ENCODE peak calls at places on chromosomes 3 and 15, in seven cellular contexts. K is GM04503; N is T-cell; M is neural crest cell; F is OCI-LY7; Y is stimulated activated naive B cell treated with anti-CD40 and anti-IgM and Interleukin-4, amounts not matched to agents 10 μg/mL and 1 μg/mL and 100 μg/mL, for 72 hours; S is HTR-8/SVneo. L is an unnamed sample.

GRCh38 chr3:58414538-58415197 is 19.0 kb downstream of the PDHB start:
- DNase-seq in K (no peak), N (peak; percentile 25), M (peak; percentile 53), F (peak; percentile 76), Y (peak; percentile 25), S (peak; percentile 68), L (peak; percentile 65)

GRCh38 chr3:43759297-43759782 is 68.6 kb downstream of the ABHD5 start:
- DNase-seq in K (peak; percentile 87), N (no peak), M (no peak), F (peak; percentile 28), Y (no peak), S (peak; percentile 58), L (no peak)

GRCh38 chr15:68310178-68310810 is 32.7 kb downstream of the FEM1B start:
- DNase-seq in K (no peak), N (no peak), M (no peak), F (no peak), Y (no peak), S (no peak), L (no peak)

GRCh38 chr3:149581681-149582349 is 76.0 kb downstream of the WWTR1 start:
- DNase-seq in K (peak; percentile 75), N (no peak), M (no peak), F (no peak), Y (no peak), S (no peak), L (no peak)

GRCh38 chr3:49171775-49172500 is 540 bp downstream of the KLHDC8B start:
- DNase-seq in K (no peak), N (no peak), M (no peak), F (no peak), Y (no peak), S (peak; percentile 21), L (no peak)

GRCh38 chr3:195073866-195074860 is 196.8 kb downstream of the XXYLT1 start:
- DNase-seq in K (no peak), N (no peak), M (no peak), F (no peak), Y (no peak), S (no peak), L (no peak)

GRCh38 chr3:188797045-188797444 is 374.7 kb upstream of the TPRG1 start:
- DNase-seq in K (no peak), N (no peak), M (no peak), F (no peak), Y (no peak), S (no peak), L (no peak)

GRCh38 chr15:97909291-97909891 is 51.1 kb upstream of the ARRDC4 start:
- DNase-seq in K (peak; percentile 9), N (peak; percentile 23), M (peak; percentile 75), F (peak; percentile 51), Y (peak; percentile 26), S (peak; percentile 44), L (peak; percentile 67)

GRCh38 chr3:122255757-122256439 is 69.2 kb upstream of the CSTA start:
- DNase-seq in K (no peak), N (no peak), M (no peak), F (peak; percentile 13), Y (no peak), S (no peak), L (peak; percentile 89)

GRCh38 chr15:49742381-49742780 is 121.5 kb downstream of the DTWD1 start:
- DNase-seq in K (no peak), N (no peak), M (no peak), F (no peak), Y (no peak), S (no peak), L (no peak)

L was measured in MM.1S.